ENCODE peak calls at places on chromosomes 12 and 14, in seven cellular contexts. Z, D, L, F, N, V and S are unnamed samples.

GRCh38 chr14:34507459-34507858 is 32.0 kb downstream of the EAPP start:
- DNase-seq in Z (no peak), D (peak; percentile 25), L (no peak), F (no peak), N (no peak), V (no peak), S (no peak)

GRCh38 chr14:90518941-90519256 is 122.1 kb downstream of the CALM1 start:
- DNase-seq in Z (no peak), D (peak; percentile 53), L (peak; percentile 51), F (no peak), N (no peak), V (peak; percentile 41), S (peak; percentile 37)

GRCh38 chr14:25570483-25570882 is 520.5 kb upstream of the STXBP6 start:
- DNase-seq in Z (no peak), D (no peak), L (no peak), F (no peak), N (no peak), V (no peak), S (no peak)

GRCh38 chr12:24227550-24227949 is 278.1 kb upstream of the SOX5 start:
- DNase-seq in Z (no peak), D (no peak), L (no peak), F (no peak), N (no peak), V (no peak), S (peak; percentile 41)

GRCh38 chr12:30739020-30739419 is 15.7 kb downstream of the CAPRIN2 start:
- DNase-seq in Z (no peak), D (no peak), L (no peak), F (no peak), N (no peak), V (no peak), S (no peak)

GRCh38 chr14:88599761-88600439 is 37.1 kb downstream of the ZC3H14 start:
- DNase-seq in Z (no peak), D (no peak), L (no peak), F (no peak), N (no peak), V (no peak), S (no peak)

GRCh38 chr14:68089146-68089715 is 269.7 kb downstream of the RAD51B start:
- DNase-seq in Z (peak; percentile 39), D (no peak), L (no peak), F (peak; percentile 92), N (peak; percentile 42), V (no peak), S (peak; percentile 86)

GRCh38 chr14:21104448-21105060 is 3.7 kb downstream of the TMEM253 start:
- DNase-seq in Z (peak; percentile 81), D (peak; percentile 86), L (peak; percentile 83), F (peak; percentile 83), N (peak; percentile 69), V (peak; percentile 77), S (peak; percentile 89)

GRCh38 chr12:93989913-93990312 is 158.5 kb upstream of the PLXNC1 start:
- DNase-seq in Z (no peak), D (no peak), L (no peak), F (no peak), N (no peak), V (no peak), S (no peak)

GRCh38 chr14:95489163-95489887 is 27.1 kb downstream of the SYNE3 start:
- DNase-seq in Z (peak; percentile 75), D (no peak), L (no peak), F (peak; percentile 16), N (no peak), V (no peak), S (peak; percentile 43)

GRCh38 chr14:91038439-91038838 is 22.0 kb downstream of the RPS6KA5 start:
- DNase-seq in Z (no peak), D (no peak), L (no peak), F (no peak), N (no peak), V (no peak), S (no peak)

GRCh38 chr12:47585507-47585906 is 120.3 kb downstream of the RPAP3 start:
- DNase-seq in Z (no peak), D (no peak), L (no peak), F (no peak), N (no peak), V (no peak), S (no peak)

GRCh38 chr14:50008562-50009355 is 107.6 kb downstream of the VCPKMT start:
- DNase-seq in Z (peak; percentile 59), D (no peak), L (no peak), F (no peak), N (no peak), V (no peak), S (peak; percentile 67)

GRCh38 chr14:44404021-44404420 is 103.1 kb downstream of the FSCB start:
- DNase-seq in Z (no peak), D (peak; percentile 35), L (no peak), F (no peak), N (no peak), V (no peak), S (no peak)

GRCh38 chr12:56715798-56716197 is 9.3 kb downstream of the NACA start:
- DNase-seq in Z (no peak), D (no peak), L (no peak), F (no peak), N (no peak), V (no peak), S (no peak)

GRCh38 chr12:46357438-46358324 is 14.9 kb downstream of the SLC38A2 start:
- DNase-seq in Z (peak; percentile 91), D (no peak), L (no peak), F (peak; percentile 76), N (no peak), V (no peak), S (peak; percentile 85)

GRCh38 chr12:82203076-82203475 is 155.1 kb downstream of the CCDC59 start:
- DNase-seq in Z (no peak), D (peak; percentile 4), L (no peak), F (no peak), N (no peak), V (no peak), S (no peak)

GRCh38 chr12:113776536-113776935 is 189.6 kb downstream of the RBM19 start:
- DNase-seq in Z (no peak), D (no peak), L (no peak), F (no peak), N (no peak), V (no peak), S (no peak)

GRCh38 chr12:1094714-1095113 is 103.7 kb downstream of the ERC1 start:
- DNase-seq in Z (no peak), D (no peak), L (no peak), F (no peak), N (no peak), V (no peak), S (no peak)

GRCh38 chr12:114440450-114441383 is 34.8 kb upstream of the TBX5 start:
- DNase-seq in Z (no peak), D (no peak), L (no peak), F (no peak), N (no peak), V (no peak), S (no peak)

GRCh38 chr12:107277850-107278249 is 184.5 kb upstream of the CRY1 start:
- DNase-seq in Z (peak; percentile 21), D (no peak), L (no peak), F (peak; percentile 84), N (no peak), V (no peak), S (peak; percentile 73)

GRCh38 chr12:1551496-1551895 is 42.9 kb downstream of the FBXL14 start:
- DNase-seq in Z (no peak), D (no peak), L (no peak), F (no peak), N (no peak), V (no peak), S (no peak)

GRCh38 chr12:39587247-39587646 is 32.4 kb downstream of the ABCD2 start:
- DNase-seq in Z (peak; percentile 40), D (peak; percentile 12), L (no peak), F (peak; percentile 33), N (no peak), V (no peak), S (peak; percentile 53)

GRCh38 chr14:42140831-42141279 is 534.2 kb downstream of the LRFN5 start:
- DNase-seq in Z (peak; percentile 53), D (no peak), L (no peak), F (peak; percentile 62), N (peak; percentile 86), V (no peak), S (peak; percentile 13)

GRCh38 chr12:52254965-52255751 is 19.3 kb upstream of the KRT86 start:
- DNase-seq in Z (no peak), D (no peak), L (no peak), F (no peak), N (no peak), V (no peak), S (no peak)

GRCh38 chr14:33848706-33849454 is 102.0 kb downstream of the EGLN3 start:
- DNase-seq in Z (peak; percentile 20), D (peak; percentile 89), L (peak; percentile 78), F (peak; percentile 68), N (peak; percentile 7), V (peak; percentile 72), S (peak; percentile 67)

GRCh38 chr12:74227846-74228545 is 309.6 kb upstream of the ATXN7L3B start:
- DNase-seq in Z (no peak), D (no peak), L (no peak), F (no peak), N (no peak), V (no peak), S (no peak)

GRCh38 chr12:93851245-93851665 is 174.1 kb downstream of the CRADD start:
- DNase-seq in Z (no peak), D (peak; percentile 39), L (no peak), F (no peak), N (no peak), V (no peak), S (no peak)

GRCh38 chr12:7042847-7043246 is 17.7 kb upstream of the C1S start:
- DNase-seq in Z (peak; percentile 62), D (no peak), L (no peak), F (peak; percentile 2), N (no peak), V (no peak), S (peak; percentile 56)
- TF ChIP-seq CTCF in Z (peak; percentile 48), D (peak; percentile 15), L (peak; percentile 32), F (peak; percentile 18), N (peak; percentile 40), V (peak; percentile 42), S (peak; percentile 52)

GRCh38 chr14:64541971-64542838 is 1.7 kb downstream of the HSPA2 start:
- DNase-seq in Z (no peak), D (peak; percentile 30), L (no peak), F (no peak), N (no peak), V (peak; percentile 28), S (no peak)
- H3K4me3 ChIP-seq in Z (peak overlapping the region; percentile 53), D (no peak overlapping the region), L (peak overlapping the region; percentile 57), F (peak overlapping the region; percentile 34), N (peak overlapping the region; percentile 60), V (peak overlapping the region; percentile 9), S (peak overlapping the region; percentile 46)

GRCh38 chr12:98998697-98999299 is 353.7 kb downstream of the APAF1 start:
- DNase-seq in Z (peak; percentile 67), D (peak; percentile 1), L (no peak), F (peak; percentile 50), N (peak; percentile 25), V (no peak), S (peak; percentile 68)
- TF ChIP-seq CTCF in Z (peak; percentile 65), D (no peak), L (peak; percentile 69), F (peak; percentile 61), N (peak; percentile 76), V (peak; percentile 77), S (peak; percentile 68)

DNA sequence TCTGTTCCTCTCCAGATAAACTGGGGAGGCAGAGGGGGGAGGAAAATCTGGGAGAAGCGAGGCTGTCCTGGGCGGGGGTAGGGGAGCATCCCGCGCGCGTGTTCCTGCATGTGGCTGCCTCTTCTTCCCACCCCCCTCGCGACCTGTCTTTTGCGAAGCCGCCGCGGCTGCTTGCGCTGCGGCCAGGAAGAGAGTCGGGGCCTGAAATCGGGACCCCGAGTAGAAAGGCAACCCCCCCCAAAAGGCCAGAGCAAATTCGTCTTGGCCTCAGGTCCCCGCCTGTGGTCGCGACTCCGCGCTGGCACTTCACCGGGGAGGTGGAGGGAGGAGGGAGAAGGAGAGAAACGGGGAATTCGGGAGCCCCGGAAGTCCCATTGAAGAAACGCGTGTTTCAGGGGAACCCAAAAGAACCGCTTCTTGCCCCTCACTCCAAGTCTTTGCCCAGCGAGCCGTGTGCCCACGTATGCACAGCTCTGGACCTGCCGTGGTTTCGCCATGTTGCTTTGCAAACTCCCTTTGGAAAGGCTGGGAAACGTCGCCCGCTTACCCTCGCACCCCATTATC is 916 bp downstream of the CCND2 start:
- DNase-seq in Z (peak; percentile 30), D (peak; percentile 50), L (no peak), F (no peak), N (no peak), V (peak; percentile 33), S (no peak)
- H3K4me3 ChIP-seq in Z (peak overlapping the region; percentile 69), D (peak overlapping the region; percentile 78), L (peak overlapping the region; percentile 61), F (peak overlapping the region; percentile 47), N (peak overlapping the region; percentile 51), V (peak overlapping the region; percentile 57), S (peak overlapping the region; percentile 61)